ENCODE peak calls at places on chromosomes 2 and 18, in ten cellular contexts. W, E, Y, X, Q, O, M, D, G and K are unnamed samples.

GRCh38 chr2:146821836-146822316 is 1023.0 kb upstream of the ACVR2A start:
- DNase-seq in W (no peak), E (no peak), Y (no peak), X (no peak), Q (no peak), O (no peak), M (no peak), D (no peak), G (no peak), K (no peak)

GRCh38 chr2:241797441-241798080 is 11.4 kb upstream of the NEU4 start:
- DNase-seq in W (peak), E (no peak), Y (no peak), X (no peak), Q (no peak), O (peak), M (peak), D (peak), G (no peak), K (no peak)

GRCh38 chr2:6771539-6772365 is 94.0 kb downstream of the CMPK2 start:
- DNase-seq in W (no peak), E (no peak), Y (no peak), X (no peak), Q (no peak), O (no peak), M (no peak), D (no peak), G (no peak), K (no peak)

GRCh38 chr18:1585881-1586488 is 681.3 kb downstream of the ADCYAP1 start:
- DNase-seq in W (no peak), E (peak), Y (peak), X (no peak), Q (no peak), O (no peak), M (no peak), D (peak), G (peak), K (no peak)

GRCh38 chr18:59272971-59273935 is at the start of gene RAX:
- DNase-seq in W (peak), E (peak), Y (peak), X (no peak), Q (no peak), O (no peak), M (no peak), D (peak), G (no peak), K (no peak)

GRCh38 chr18:12779456-12779855 is 76.6 kb downstream of the PSMG2 start:
- DNase-seq in W (peak), E (no peak), Y (no peak), X (no peak), Q (no peak), O (no peak), M (no peak), D (no peak), G (no peak), K (no peak)

GRCh38 chr18:74944676-74945075 is 264.3 kb downstream of the PTGR3 start:
- DNase-seq in W (no peak), E (no peak), Y (peak), X (no peak), Q (no peak), O (no peak), M (no peak), D (no peak), G (no peak), K (no peak)

GRCh38 chr2:20144861-20145260 is 80.1 kb downstream of the SDC1 start:
- DNase-seq in W (no peak), E (no peak), Y (no peak), X (no peak), Q (no peak), O (no peak), M (no peak), D (no peak), G (no peak), K (no peak)

GRCh38 chr2:44102790-44103642 is 65.7 kb upstream of the PPM1B start:
- DNase-seq in W (no peak), E (no peak), Y (no peak), X (no peak), Q (no peak), O (no peak), M (no peak), D (no peak), G (no peak), K (no peak)

GRCh38 chr18:11741505-11742145 is 52.6 kb downstream of the GNAL start:
- DNase-seq in W (no peak), E (peak), Y (peak), X (no peak), Q (no peak), O (no peak), M (no peak), D (peak), G (no peak), K (no peak)

GRCh38 chr2:134218928-134219707 is 34.8 kb upstream of the MGAT5 start:
- DNase-seq in W (peak), E (no peak), Y (no peak), X (no peak), Q (peak), O (peak), M (no peak), D (no peak), G (no peak), K (no peak)

GRCh38 chr18:55419132-55419938 is 168.7 kb downstream of the TCF4 start:
- DNase-seq in W (no peak), E (no peak), Y (no peak), X (no peak), Q (no peak), O (no peak), M (no peak), D (no peak), G (no peak), K (no peak)

GRCh38 chr2:50727940-50728339 is 304.0 kb downstream of the NRXN1 start:
- DNase-seq in W (no peak), E (no peak), Y (no peak), X (no peak), Q (no peak), O (no peak), M (no peak), D (no peak), G (no peak), K (no peak)

GRCh38 chr2:29017716-29018275 is 36.7 kb downstream of the TOGARAM2 start:
- DNase-seq in W (peak), E (no peak), Y (no peak), X (no peak), Q (no peak), O (no peak), M (peak), D (no peak), G (no peak), K (no peak)

GRCh38 chr2:47232738-47233415 is 77.8 kb upstream of the STPG4 start:
- DNase-seq in W (no peak), E (no peak), Y (no peak), X (no peak), Q (no peak), O (no peak), M (no peak), D (no peak), G (no peak), K (no peak)

GRCh38 chr2:189835855-189836558 is 51.8 kb downstream of the PMS1 start:
- DNase-seq in W (no peak), E (no peak), Y (no peak), X (no peak), Q (no peak), O (no peak), M (no peak), D (no peak), G (no peak), K (no peak)

GRCh38 chr2:178829299-178829698 is 22.1 kb upstream of the TTN start:
- DNase-seq in W (no peak), E (no peak), Y (no peak), X (no peak), Q (no peak), O (no peak), M (no peak), D (peak), G (no peak), K (no peak)

GRCh38 chr2:105391763-105392662 is 6.8 kb downstream of the FHL2 start:
- DNase-seq in W (no peak), E (no peak), Y (no peak), X (no peak), Q (no peak), O (peak), M (no peak), D (no peak), G (no peak), K (no peak)

GRCh38 chr2:109726666-109727270 is 67.3 kb upstream of the RGPD5 start:
- DNase-seq in W (no peak), E (no peak), Y (no peak), X (peak), Q (no peak), O (peak), M (peak), D (no peak), G (no peak), K (peak)

GRCh38 chr18:10122116-10122515 is 208.3 kb downstream of the VAPA start:
- DNase-seq in W (no peak), E (no peak), Y (no peak), X (no peak), Q (no peak), O (no peak), M (no peak), D (no peak), G (no peak), K (no peak)

GRCh38 chr2:220704810-220705209 is 867.3 kb downstream of the EPHA4 start:
- DNase-seq in W (no peak), E (no peak), Y (no peak), X (no peak), Q (no peak), O (no peak), M (no peak), D (no peak), G (no peak), K (no peak)

GRCh38 chr2:237290249-237290648 is 123.7 kb downstream of the COL6A3 start:
- DNase-seq in W (peak), E (no peak), Y (no peak), X (peak), Q (peak), O (peak), M (peak), D (no peak), G (no peak), K (peak)

GRCh38 chr2:197170137-197170682 is 140.4 kb downstream of the ANKRD44 start:
- DNase-seq in W (no peak), E (no peak), Y (no peak), X (no peak), Q (no peak), O (no peak), M (no peak), D (no peak), G (no peak), K (no peak)

GRCh38 chr18:63073481-63073880 is 246.1 kb downstream of the BCL2 start:
- DNase-seq in W (no peak), E (no peak), Y (no peak), X (no peak), Q (no peak), O (no peak), M (no peak), D (no peak), G (no peak), K (no peak)
- TF ChIP-seq CTCF in W (no peak), E (no peak), Y (no peak), X (no peak), Q (no peak), O (peak), M (no peak), D (no peak), G (peak), K (no peak)

GRCh38 chr2:173290518-173290917 is 64.2 kb upstream of the CDCA7 start:
- DNase-seq in W (no peak), E (no peak), Y (no peak), X (no peak), Q (no peak), O (no peak), M (no peak), D (no peak), G (no peak), K (no peak)
- TF ChIP-seq EP300 in W (no peak), E (peak), Y (no peak), X (no peak), Q (no peak), O (no peak), M (no peak), D (no peak), G (no peak), K (no peak)

DNA sequence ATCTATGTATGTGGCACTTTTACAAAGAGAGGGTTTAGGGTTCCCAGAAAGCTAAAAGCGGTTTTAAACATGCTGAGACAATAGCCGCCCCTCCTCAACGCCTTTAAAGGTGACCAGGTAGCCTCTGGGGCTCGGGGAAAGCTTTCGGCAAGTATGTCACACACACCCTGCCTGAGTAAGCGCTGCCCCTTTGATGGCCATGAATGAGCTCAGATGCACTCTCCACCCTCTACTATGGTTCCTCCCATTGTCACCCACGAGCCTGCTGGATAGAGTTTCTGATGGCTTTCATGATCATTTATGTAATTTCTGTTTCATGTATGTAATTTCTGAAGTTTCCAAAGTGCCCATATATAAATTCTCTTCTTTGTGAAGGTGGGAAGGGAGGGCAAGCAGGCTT is 44.1 kb upstream of the GRHL1 start:
- DNase-seq in W (no peak), E (no peak), Y (no peak), X (no peak), Q (no peak), O (no peak), M (no peak), D (no peak), G (no peak), K (no peak)
- TF ChIP-seq CTCF in W (no peak), E (no peak), Y (no peak), X (no peak), Q (no peak), O (no peak), M (no peak), D (no peak), G (no peak), K (no peak)

GRCh38 chr2:60515751-60516226 is 37.7 kb downstream of the BCL11A start:
- DNase-seq in W (no peak), E (no peak), Y (no peak), X (no peak), Q (no peak), O (no peak), M (no peak), D (no peak), G (peak), K (peak)
- TF ChIP-seq EP300 in W (no peak), E (no peak), Y (no peak), X (no peak), Q (no peak), O (no peak), M (no peak), D (no peak), G (peak), K (no peak)

GRCh38 chr2:229714080-229714735 is at the start of gene DNER:
- DNase-seq in W (peak), E (peak), Y (peak), X (no peak), Q (no peak), O (peak), M (no peak), D (peak), G (no peak), K (no peak)

GRCh38 chr2:229715895-229716507 is 1.6 kb upstream of the DNER start:
- DNase-seq in W (no peak), E (peak), Y (peak), X (no peak), Q (no peak), O (peak), M (no peak), D (peak), G (no peak), K (no peak)

GRCh38 chr2:229714736-229715541 is 584 bp upstream of the DNER start:
- DNase-seq in W (peak), E (peak), Y (peak), X (no peak), Q (peak), O (peak), M (peak), D (peak), G (no peak), K (peak)

GRCh38 chr2:229712125-229712524 is 2.2 kb downstream of the DNER start:
- DNase-seq in W (no peak), E (no peak), Y (no peak), X (no peak), Q (no peak), O (no peak), M (no peak), D (no peak), G (no peak), K (no peak)

DNA sequence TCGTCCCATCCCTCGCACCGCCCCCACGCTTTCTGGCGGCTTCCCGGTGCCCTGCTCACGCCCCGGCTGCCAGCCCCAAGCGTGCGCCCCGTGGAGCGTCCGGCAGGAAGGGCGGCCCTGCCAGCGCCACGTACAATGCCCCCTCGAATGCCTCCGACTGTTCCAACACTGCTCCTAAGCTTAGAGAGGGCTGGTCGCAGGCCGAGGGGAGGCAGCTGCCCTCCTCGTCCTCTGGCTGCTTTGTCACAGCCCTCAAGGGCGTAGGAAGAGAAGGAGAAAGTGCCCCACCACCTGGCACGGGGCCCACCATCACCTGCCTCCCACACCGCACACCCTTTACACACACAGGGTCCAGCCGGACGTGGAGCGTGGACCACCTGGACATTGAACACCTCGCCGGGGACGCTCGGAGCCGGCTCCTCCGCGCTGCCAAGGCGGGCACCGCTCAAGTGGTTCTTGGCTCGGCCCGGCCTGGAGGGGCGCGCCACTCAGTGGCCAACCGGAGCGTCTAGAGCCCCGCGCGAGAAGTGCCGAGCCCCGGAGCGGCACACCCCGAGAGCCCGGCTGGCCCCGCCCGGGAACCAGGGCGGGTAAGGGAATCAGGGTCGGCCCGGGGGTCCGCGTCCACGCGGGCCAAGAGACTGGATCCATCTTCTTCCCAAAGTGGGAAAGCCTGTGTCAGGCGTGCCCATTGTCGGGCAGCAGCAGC is 830 bp downstream of the DNER start:
- DNase-seq in W (peak), E (no peak), Y (peak), X (no peak), Q (no peak), O (no peak), M (no peak), D (peak), G (no peak), K (no peak)
- TF ChIP-seq CTCF in W (no peak), E (no peak), Y (no peak), X (no peak), Q (no peak), O (no peak), M (no peak), D (no peak), G (no peak), K (no peak)

GRCh38 chr2:218884519-218884918 is 3.9 kb downstream of the WNT10A start:
- DNase-seq in W (no peak), E (no peak), Y (no peak), X (no peak), Q (no peak), O (no peak), M (no peak), D (no peak), G (no peak), K (no peak)
- TF ChIP-seq EP300 in W (no peak), E (no peak), Y (no peak), X (no peak), Q (no peak), O (no peak), M (no peak), D (no peak), G (no peak), K (no peak)

DNA sequence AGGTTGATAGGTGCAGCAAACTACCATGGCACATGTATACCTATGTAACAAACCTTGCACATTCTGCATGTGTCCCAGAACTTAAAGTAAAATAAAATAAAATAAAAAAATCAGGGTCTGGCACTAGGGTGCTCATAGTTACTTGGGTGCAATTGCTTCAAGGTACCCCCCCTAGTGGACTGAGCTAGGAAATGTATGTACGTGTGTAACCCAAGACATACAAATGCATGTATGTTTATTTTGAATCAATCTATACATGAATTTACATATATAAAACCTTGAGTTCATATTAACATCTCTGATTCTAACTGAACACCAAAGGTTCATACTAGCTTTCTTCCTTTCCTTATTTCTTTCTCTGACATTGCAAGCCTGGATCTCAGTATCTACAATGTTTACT is 51.5 kb downstream of the USP37 start:
- DNase-seq in W (no peak), E (peak), Y (peak), X (no peak), Q (no peak), O (no peak), M (no peak), D (peak), G (no peak), K (no peak)
- TF ChIP-seq CTCF in W (no peak), E (peak), Y (no peak), X (no peak), Q (no peak), O (peak), M (no peak), D (peak), G (peak), K (no peak)